ENCODE peak calls at places on chromosomes 16 and 17, in ten cellular contexts. One of them, this sample, is unnamed.

GRCh38 chr17:2792541-2793169 is 3.6 kb upstream of the RAP1GAP2 start:
- DNase-seq in occipital lobe: no peak
- DNase-seq in stimulated activated CD8-positive, alpha-beta memory T cell treated with anti-CD3 and anti-CD28 coated beads, Interleukin-4, amount 100 ng/mL, for 1 hour: peak
- DNase-seq in T-cell: peak
- DNase-seq in hepatic stellate cell: no peak
- DNase-seq in activated T-cell treated with anti-CD3 and anti-CD28 coated beads for 1 hour: peak
- DNase-seq in RKO: no peak
- DNase-seq in NCI-H1092: no peak
- DNase-seq in NCI-H2171: no peak
- DNase-seq in fibroblast of the conjunctiva: no peak
- DNase-seq in this sample: no peak

GRCh38 chr17:1762233-1762905 is 509 bp downstream of the SERPINF1 start:
- DNase-seq in occipital lobe: no peak
- DNase-seq in stimulated activated CD8-positive, alpha-beta memory T cell treated with anti-CD3 and anti-CD28 coated beads, Interleukin-4, amount 100 ng/mL, for 1 hour: no peak
- DNase-seq in T-cell: no peak
- DNase-seq in hepatic stellate cell: no peak
- DNase-seq in activated T-cell treated with anti-CD3 and anti-CD28 coated beads for 1 hour: no peak
- DNase-seq in RKO: no peak
- DNase-seq in NCI-H1092: no peak
- DNase-seq in NCI-H2171: no peak
- DNase-seq in fibroblast of the conjunctiva: peak
- DNase-seq in this sample: no peak

GRCh38 chr16:31010539-31010938 is at the start of gene STX1B:
- DNase-seq in occipital lobe: peak
- DNase-seq in stimulated activated CD8-positive, alpha-beta memory T cell treated with anti-CD3 and anti-CD28 coated beads, Interleukin-4, amount 100 ng/mL, for 1 hour: peak
- DNase-seq in T-cell: peak
- DNase-seq in hepatic stellate cell: peak
- DNase-seq in activated T-cell treated with anti-CD3 and anti-CD28 coated beads for 1 hour: peak
- DNase-seq in RKO: no peak
- DNase-seq in NCI-H1092: peak
- DNase-seq in NCI-H2171: peak
- DNase-seq in fibroblast of the conjunctiva: no peak
- DNase-seq in this sample: no peak

GRCh38 chr17:17347956-17348871 is 45.0 kb downstream of the NT5M start:
- DNase-seq in occipital lobe: no peak
- DNase-seq in stimulated activated CD8-positive, alpha-beta memory T cell treated with anti-CD3 and anti-CD28 coated beads, Interleukin-4, amount 100 ng/mL, for 1 hour: no peak
- DNase-seq in T-cell: no peak
- DNase-seq in hepatic stellate cell: no peak
- DNase-seq in activated T-cell treated with anti-CD3 and anti-CD28 coated beads for 1 hour: no peak
- DNase-seq in RKO: no peak
- DNase-seq in NCI-H1092: no peak
- DNase-seq in NCI-H2171: no peak
- DNase-seq in fibroblast of the conjunctiva: no peak
- DNase-seq in this sample: no peak

GRCh38 chr17:7834554-7834890 is 505 bp downstream of the KDM6B start:
- DNase-seq in occipital lobe: peak
- DNase-seq in stimulated activated CD8-positive, alpha-beta memory T cell treated with anti-CD3 and anti-CD28 coated beads, Interleukin-4, amount 100 ng/mL, for 1 hour: no peak
- DNase-seq in T-cell: no peak
- DNase-seq in hepatic stellate cell: peak
- DNase-seq in activated T-cell treated with anti-CD3 and anti-CD28 coated beads for 1 hour: peak
- DNase-seq in RKO: peak
- DNase-seq in NCI-H1092: no peak
- DNase-seq in NCI-H2171: no peak
- DNase-seq in fibroblast of the conjunctiva: no peak
- DNase-seq in this sample: no peak

GRCh38 chr16:11329080-11329491 is 16.2 kb upstream of the RMI2 start:
- DNase-seq in occipital lobe: no peak
- DNase-seq in stimulated activated CD8-positive, alpha-beta memory T cell treated with anti-CD3 and anti-CD28 coated beads, Interleukin-4, amount 100 ng/mL, for 1 hour: no peak
- DNase-seq in T-cell: no peak
- DNase-seq in hepatic stellate cell: peak
- DNase-seq in activated T-cell treated with anti-CD3 and anti-CD28 coated beads for 1 hour: no peak
- DNase-seq in RKO: no peak
- DNase-seq in NCI-H1092: no peak
- DNase-seq in NCI-H2171: no peak
- DNase-seq in fibroblast of the conjunctiva: no peak
- DNase-seq in this sample: no peak

GRCh38 chr17:41486809-41487530 is 2.7 kb downstream of the KRT36 start:
- DNase-seq in occipital lobe: no peak
- DNase-seq in stimulated activated CD8-positive, alpha-beta memory T cell treated with anti-CD3 and anti-CD28 coated beads, Interleukin-4, amount 100 ng/mL, for 1 hour: no peak
- DNase-seq in T-cell: no peak
- DNase-seq in hepatic stellate cell: no peak
- DNase-seq in activated T-cell treated with anti-CD3 and anti-CD28 coated beads for 1 hour: peak
- DNase-seq in RKO: no peak
- DNase-seq in NCI-H1092: no peak
- DNase-seq in NCI-H2171: no peak
- DNase-seq in fibroblast of the conjunctiva: no peak
- DNase-seq in this sample: no peak

GRCh38 chr16:72428611-72429376 is 256.8 kb upstream of the PMFBP1 start:
- DNase-seq in occipital lobe: peak
- DNase-seq in stimulated activated CD8-positive, alpha-beta memory T cell treated with anti-CD3 and anti-CD28 coated beads, Interleukin-4, amount 100 ng/mL, for 1 hour: no peak
- DNase-seq in T-cell: no peak
- DNase-seq in hepatic stellate cell: no peak
- DNase-seq in activated T-cell treated with anti-CD3 and anti-CD28 coated beads for 1 hour: no peak
- DNase-seq in RKO: no peak
- DNase-seq in NCI-H1092: no peak
- DNase-seq in NCI-H2171: no peak
- DNase-seq in fibroblast of the conjunctiva: no peak
- DNase-seq in this sample: no peak

GRCh38 chr17:35947156-35947585 is 3.7 kb upstream of the LYZL6 start:
- DNase-seq in occipital lobe: no peak
- DNase-seq in stimulated activated CD8-positive, alpha-beta memory T cell treated with anti-CD3 and anti-CD28 coated beads, Interleukin-4, amount 100 ng/mL, for 1 hour: peak
- DNase-seq in T-cell: peak
- DNase-seq in hepatic stellate cell: no peak
- DNase-seq in activated T-cell treated with anti-CD3 and anti-CD28 coated beads for 1 hour: peak
- DNase-seq in RKO: peak
- DNase-seq in NCI-H1092: peak
- DNase-seq in NCI-H2171: peak
- DNase-seq in fibroblast of the conjunctiva: peak
- DNase-seq in this sample: peak

GRCh38 chr17:79865351-79866210 is 26.3 kb upstream of the CBX4 start:
- DNase-seq in occipital lobe: no peak
- DNase-seq in stimulated activated CD8-positive, alpha-beta memory T cell treated with anti-CD3 and anti-CD28 coated beads, Interleukin-4, amount 100 ng/mL, for 1 hour: no peak
- DNase-seq in T-cell: no peak
- DNase-seq in hepatic stellate cell: no peak
- DNase-seq in activated T-cell treated with anti-CD3 and anti-CD28 coated beads for 1 hour: no peak
- DNase-seq in RKO: no peak
- DNase-seq in NCI-H1092: no peak
- DNase-seq in NCI-H2171: no peak
- DNase-seq in fibroblast of the conjunctiva: no peak
- DNase-seq in this sample: no peak

GRCh38 chr16:630815-631405 is at the start of gene WFIKKN1:
- DNase-seq in occipital lobe: no peak
- DNase-seq in stimulated activated CD8-positive, alpha-beta memory T cell treated with anti-CD3 and anti-CD28 coated beads, Interleukin-4, amount 100 ng/mL, for 1 hour: no peak
- DNase-seq in T-cell: no peak
- DNase-seq in hepatic stellate cell: no peak
- DNase-seq in activated T-cell treated with anti-CD3 and anti-CD28 coated beads for 1 hour: no peak
- DNase-seq in RKO: no peak
- DNase-seq in NCI-H1092: no peak
- DNase-seq in NCI-H2171: no peak
- DNase-seq in fibroblast of the conjunctiva: no peak
- DNase-seq in this sample: no peak

GRCh38 chr17:79931517-79932309 is 92.5 kb upstream of the CBX4 start:
- DNase-seq in occipital lobe: no peak
- DNase-seq in stimulated activated CD8-positive, alpha-beta memory T cell treated with anti-CD3 and anti-CD28 coated beads, Interleukin-4, amount 100 ng/mL, for 1 hour: no peak
- DNase-seq in T-cell: no peak
- DNase-seq in hepatic stellate cell: no peak
- DNase-seq in activated T-cell treated with anti-CD3 and anti-CD28 coated beads for 1 hour: no peak
- DNase-seq in RKO: no peak
- DNase-seq in NCI-H1092: no peak
- DNase-seq in NCI-H2171: no peak
- DNase-seq in fibroblast of the conjunctiva: no peak
- DNase-seq in this sample: no peak

GRCh38 chr16:65700599-65700998 is 578.7 kb upstream of the CDH11 start:
- DNase-seq in occipital lobe: no peak
- DNase-seq in stimulated activated CD8-positive, alpha-beta memory T cell treated with anti-CD3 and anti-CD28 coated beads, Interleukin-4, amount 100 ng/mL, for 1 hour: no peak
- DNase-seq in T-cell: no peak
- DNase-seq in hepatic stellate cell: no peak
- DNase-seq in activated T-cell treated with anti-CD3 and anti-CD28 coated beads for 1 hour: no peak
- DNase-seq in RKO: no peak
- DNase-seq in NCI-H1092: no peak
- DNase-seq in NCI-H2171: no peak
- DNase-seq in fibroblast of the conjunctiva: no peak
- DNase-seq in this sample: no peak

GRCh38 chr16:89848974-89849373 is 20.7 kb downstream of the SPIRE2 start:
- DNase-seq in occipital lobe: no peak
- DNase-seq in stimulated activated CD8-positive, alpha-beta memory T cell treated with anti-CD3 and anti-CD28 coated beads, Interleukin-4, amount 100 ng/mL, for 1 hour: no peak
- DNase-seq in T-cell: no peak
- DNase-seq in hepatic stellate cell: no peak
- DNase-seq in activated T-cell treated with anti-CD3 and anti-CD28 coated beads for 1 hour: no peak
- DNase-seq in RKO: no peak
- DNase-seq in NCI-H1092: no peak
- DNase-seq in NCI-H2171: no peak
- DNase-seq in fibroblast of the conjunctiva: no peak
- DNase-seq in this sample: no peak

GRCh38 chr16:19844945-19845641 is 39.6 kb downstream of the GPRC5B start:
- DNase-seq in occipital lobe: peak
- DNase-seq in stimulated activated CD8-positive, alpha-beta memory T cell treated with anti-CD3 and anti-CD28 coated beads, Interleukin-4, amount 100 ng/mL, for 1 hour: no peak
- DNase-seq in T-cell: no peak
- DNase-seq in hepatic stellate cell: peak
- DNase-seq in activated T-cell treated with anti-CD3 and anti-CD28 coated beads for 1 hour: no peak
- DNase-seq in RKO: peak
- DNase-seq in NCI-H1092: no peak
- DNase-seq in NCI-H2171: peak
- DNase-seq in fibroblast of the conjunctiva: no peak
- DNase-seq in this sample: no peak

GRCh38 chr16:71526111-71526998 is at the start of gene CHST4:
- DNase-seq in occipital lobe: no peak
- DNase-seq in stimulated activated CD8-positive, alpha-beta memory T cell treated with anti-CD3 and anti-CD28 coated beads, Interleukin-4, amount 100 ng/mL, for 1 hour: no peak
- DNase-seq in T-cell: no peak
- DNase-seq in hepatic stellate cell: peak
- DNase-seq in activated T-cell treated with anti-CD3 and anti-CD28 coated beads for 1 hour: no peak
- DNase-seq in RKO: no peak
- DNase-seq in NCI-H1092: peak
- DNase-seq in NCI-H2171: peak
- DNase-seq in fibroblast of the conjunctiva: peak
- DNase-seq in this sample: peak

GRCh38 chr16:86575754-86576557 is 2.4 kb upstream of the FOXL1 start:
- DNase-seq in occipital lobe: no peak
- DNase-seq in stimulated activated CD8-positive, alpha-beta memory T cell treated with anti-CD3 and anti-CD28 coated beads, Interleukin-4, amount 100 ng/mL, for 1 hour: no peak
- DNase-seq in T-cell: no peak
- DNase-seq in hepatic stellate cell: peak
- DNase-seq in activated T-cell treated with anti-CD3 and anti-CD28 coated beads for 1 hour: no peak
- DNase-seq in RKO: peak
- DNase-seq in NCI-H1092: no peak
- DNase-seq in NCI-H2171: peak
- DNase-seq in fibroblast of the conjunctiva: peak
- DNase-seq in this sample: no peak

GRCh38 chr17:43314582-43314981 is 80.8 kb upstream of the RNU2-1 start:
- DNase-seq in occipital lobe: no peak
- DNase-seq in stimulated activated CD8-positive, alpha-beta memory T cell treated with anti-CD3 and anti-CD28 coated beads, Interleukin-4, amount 100 ng/mL, for 1 hour: no peak
- DNase-seq in T-cell: no peak
- DNase-seq in hepatic stellate cell: no peak
- DNase-seq in activated T-cell treated with anti-CD3 and anti-CD28 coated beads for 1 hour: no peak
- DNase-seq in RKO: no peak
- DNase-seq in NCI-H1092: no peak
- DNase-seq in NCI-H2171: no peak
- DNase-seq in fibroblast of the conjunctiva: no peak
- DNase-seq in this sample: no peak

GRCh38 chr16:28090646-28091377 is 27.3 kb upstream of the GSG1L start:
- DNase-seq in occipital lobe: no peak
- DNase-seq in stimulated activated CD8-positive, alpha-beta memory T cell treated with anti-CD3 and anti-CD28 coated beads, Interleukin-4, amount 100 ng/mL, for 1 hour: no peak
- DNase-seq in T-cell: no peak
- DNase-seq in hepatic stellate cell: peak
- DNase-seq in activated T-cell treated with anti-CD3 and anti-CD28 coated beads for 1 hour: no peak
- DNase-seq in RKO: peak
- DNase-seq in NCI-H1092: no peak
- DNase-seq in NCI-H2171: no peak
- DNase-seq in fibroblast of the conjunctiva: no peak
- DNase-seq in this sample: no peak

GRCh38 chr17:8105957-8106398 is 12.3 kb downstream of the ALOXE3 start:
- DNase-seq in occipital lobe: no peak
- DNase-seq in stimulated activated CD8-positive, alpha-beta memory T cell treated with anti-CD3 and anti-CD28 coated beads, Interleukin-4, amount 100 ng/mL, for 1 hour: no peak
- DNase-seq in T-cell: no peak
- DNase-seq in hepatic stellate cell: no peak
- DNase-seq in activated T-cell treated with anti-CD3 and anti-CD28 coated beads for 1 hour: no peak
- DNase-seq in RKO: peak
- DNase-seq in NCI-H1092: no peak
- DNase-seq in NCI-H2171: no peak
- DNase-seq in fibroblast of the conjunctiva: no peak
- DNase-seq in this sample: no peak

GRCh38 chr17:37092041-37092440 is 143.3 kb downstream of the AATF start:
- DNase-seq in occipital lobe: no peak
- DNase-seq in stimulated activated CD8-positive, alpha-beta memory T cell treated with anti-CD3 and anti-CD28 coated beads, Interleukin-4, amount 100 ng/mL, for 1 hour: no peak
- DNase-seq in T-cell: no peak
- DNase-seq in hepatic stellate cell: no peak
- DNase-seq in activated T-cell treated with anti-CD3 and anti-CD28 coated beads for 1 hour: no peak
- DNase-seq in RKO: no peak
- DNase-seq in NCI-H1092: no peak
- DNase-seq in NCI-H2171: no peak
- DNase-seq in fibroblast of the conjunctiva: no peak
- DNase-seq in this sample: no peak

GRCh38 chr16:72847187-72848044 is 200.5 kb downstream of the ZFHX3 start:
- DNase-seq in occipital lobe: no peak
- DNase-seq in stimulated activated CD8-positive, alpha-beta memory T cell treated with anti-CD3 and anti-CD28 coated beads, Interleukin-4, amount 100 ng/mL, for 1 hour: no peak
- DNase-seq in T-cell: no peak
- DNase-seq in hepatic stellate cell: peak
- DNase-seq in activated T-cell treated with anti-CD3 and anti-CD28 coated beads for 1 hour: no peak
- DNase-seq in RKO: peak
- DNase-seq in NCI-H1092: no peak
- DNase-seq in NCI-H2171: no peak
- DNase-seq in fibroblast of the conjunctiva: no peak
- DNase-seq in this sample: no peak

GRCh38 chr17:18961634-18962493 is 9.9 kb downstream of the SLC5A10 start:
- DNase-seq in occipital lobe: no peak
- DNase-seq in stimulated activated CD8-positive, alpha-beta memory T cell treated with anti-CD3 and anti-CD28 coated beads, Interleukin-4, amount 100 ng/mL, for 1 hour: no peak
- DNase-seq in T-cell: no peak
- DNase-seq in hepatic stellate cell: peak
- DNase-seq in activated T-cell treated with anti-CD3 and anti-CD28 coated beads for 1 hour: no peak
- DNase-seq in RKO: no peak
- DNase-seq in NCI-H1092: no peak
- DNase-seq in NCI-H2171: no peak
- DNase-seq in fibroblast of the conjunctiva: no peak
- DNase-seq in this sample: no peak

GRCh38 chr17:76076100-76076764 is 1.7 kb downstream of the GALR2 start:
- DNase-seq in occipital lobe: no peak
- DNase-seq in stimulated activated CD8-positive, alpha-beta memory T cell treated with anti-CD3 and anti-CD28 coated beads, Interleukin-4, amount 100 ng/mL, for 1 hour: no peak
- DNase-seq in T-cell: no peak
- DNase-seq in hepatic stellate cell: no peak
- DNase-seq in activated T-cell treated with anti-CD3 and anti-CD28 coated beads for 1 hour: no peak
- DNase-seq in RKO: no peak
- DNase-seq in NCI-H1092: no peak
- DNase-seq in NCI-H2171: no peak
- DNase-seq in fibroblast of the conjunctiva: no peak
- DNase-seq in this sample: no peak

GRCh38 chr17:62631086-62631935 is 3.8 kb downstream of the MRC2 start:
- DNase-seq in occipital lobe: no peak
- DNase-seq in stimulated activated CD8-positive, alpha-beta memory T cell treated with anti-CD3 and anti-CD28 coated beads, Interleukin-4, amount 100 ng/mL, for 1 hour: no peak
- DNase-seq in T-cell: no peak
- DNase-seq in hepatic stellate cell: no peak
- DNase-seq in activated T-cell treated with anti-CD3 and anti-CD28 coated beads for 1 hour: no peak
- DNase-seq in RKO: no peak
- DNase-seq in NCI-H1092: no peak
- DNase-seq in NCI-H2171: no peak
- DNase-seq in fibroblast of the conjunctiva: no peak
- DNase-seq in this sample: no peak

GRCh38 chr17:64709481-64709880 is 47.4 kb upstream of the SMURF2 start:
- DNase-seq in occipital lobe: no peak
- DNase-seq in stimulated activated CD8-positive, alpha-beta memory T cell treated with anti-CD3 and anti-CD28 coated beads, Interleukin-4, amount 100 ng/mL, for 1 hour: no peak
- DNase-seq in T-cell: no peak
- DNase-seq in hepatic stellate cell: no peak
- DNase-seq in activated T-cell treated with anti-CD3 and anti-CD28 coated beads for 1 hour: no peak
- DNase-seq in RKO: no peak
- DNase-seq in NCI-H1092: no peak
- DNase-seq in NCI-H2171: no peak
- DNase-seq in fibroblast of the conjunctiva: no peak
- DNase-seq in this sample: no peak

GRCh38 chr16:81651758-81652718 is 127.1 kb upstream of the PLCG2 start:
- DNase-seq in occipital lobe: no peak
- DNase-seq in stimulated activated CD8-positive, alpha-beta memory T cell treated with anti-CD3 and anti-CD28 coated beads, Interleukin-4, amount 100 ng/mL, for 1 hour: no peak
- DNase-seq in T-cell: no peak
- DNase-seq in hepatic stellate cell: no peak
- DNase-seq in activated T-cell treated with anti-CD3 and anti-CD28 coated beads for 1 hour: no peak
- DNase-seq in RKO: no peak
- DNase-seq in NCI-H1092: peak
- DNase-seq in NCI-H2171: peak
- DNase-seq in fibroblast of the conjunctiva: no peak
- DNase-seq in this sample: no peak

GRCh38 chr17:39045948-39046679 is 78.9 kb upstream of the FBXO47 start:
- DNase-seq in occipital lobe: no peak
- DNase-seq in stimulated activated CD8-positive, alpha-beta memory T cell treated with anti-CD3 and anti-CD28 coated beads, Interleukin-4, amount 100 ng/mL, for 1 hour: no peak
- DNase-seq in T-cell: no peak
- DNase-seq in hepatic stellate cell: no peak
- DNase-seq in activated T-cell treated with anti-CD3 and anti-CD28 coated beads for 1 hour: no peak
- DNase-seq in RKO: no peak
- DNase-seq in NCI-H1092: no peak
- DNase-seq in NCI-H2171: no peak
- DNase-seq in fibroblast of the conjunctiva: no peak
- DNase-seq in this sample: no peak

This sample was measured in NCI-H187.